ENCODE peak calls at places on chromosome X, in five cellular contexts. One of them, this sample, is unnamed. For H3K36me3, the result is how much of the 10 kb centered on the place peaks cover.

GRCh38 chrX:39613997-39614679 is 483.6 kb downstream of the BCOR start:
- DNase-seq in IMR-90: no peak
- DNase-seq in mesendoderm: peak
- DNase-seq in neuronal stem cell: no peak
- DNase-seq in H1: peak
- DNase-seq in this sample: no peak

GRCh38 chrX:80576815-80577533 is 156.7 kb downstream of the TENT5D start:
- DNase-seq in H1: no peak
- DNase-seq in neuronal stem cell: no peak
- DNase-seq in mesendoderm: peak
- DNase-seq in IMR-90: no peak
- DNase-seq in this sample: no peak

GRCh38 chrX:85851418-85851817 is 195.9 kb downstream of the CHM start:
- DNase-seq in mesendoderm: peak
- DNase-seq in neuronal stem cell: peak
- DNase-seq in IMR-90: peak
- DNase-seq in H1: peak
- DNase-seq in this sample: peak

GRCh38 chrX:44203791-44204190 is 139.7 kb downstream of the EFHC2 start:
- DNase-seq in H1: no peak
- DNase-seq in mesendoderm: peak
- DNase-seq in neuronal stem cell: no peak
- DNase-seq in IMR-90: no peak
- DNase-seq in this sample: no peak

GRCh38 chrX:56564182-56564885 is 907 bp downstream of the UBQLN2 start:
- DNase-seq in IMR-90: peak
- DNase-seq in mesendoderm: peak
- DNase-seq in neuronal stem cell: peak
- DNase-seq in H1: no peak
- DNase-seq in this sample: peak

GRCh38 chrX:42087960-42088359 is 164.6 kb upstream of the CASK start:
- DNase-seq in neuronal stem cell: peak
- DNase-seq in IMR-90: no peak
- DNase-seq in H1: no peak
- DNase-seq in mesendoderm: no peak
- DNase-seq in this sample: no peak

GRCh38 chrX:43592597-43592996 is 63.5 kb upstream of the MAOA start:
- DNase-seq in H1: no peak
- DNase-seq in neuronal stem cell: no peak
- DNase-seq in mesendoderm: no peak
- DNase-seq in IMR-90: no peak
- DNase-seq in this sample: no peak

GRCh38 chrX:38654302-38654701 is 93.0 kb downstream of the TSPAN7 start:
- DNase-seq in IMR-90: peak
- DNase-seq in neuronal stem cell: no peak
- DNase-seq in H1: no peak
- DNase-seq in mesendoderm: peak
- DNase-seq in this sample: peak

GRCh38 chrX:10356979-10357378 is 200.2 kb downstream of the CLCN4 start:
- DNase-seq in IMR-90: peak
- DNase-seq in mesendoderm: no peak
- DNase-seq in neuronal stem cell: no peak
- DNase-seq in H1: no peak
- DNase-seq in this sample: no peak

GRCh38 chrX:617891-618290 is 12.7 kb upstream of the SHOX start:
- DNase-seq in IMR-90: no peak
- DNase-seq in H1: no peak
- DNase-seq in neuronal stem cell: no peak
- DNase-seq in mesendoderm: no peak
- DNase-seq in this sample: no peak

GRCh38 chrX:153592966-153593688 is 5.8 kb downstream of the CCNQ start:
- DNase-seq in neuronal stem cell: no peak
- DNase-seq in IMR-90: no peak
- DNase-seq in H1: no peak
- DNase-seq in mesendoderm: no peak
- DNase-seq in this sample: no peak

GRCh38 chrX:39518451-39519212 is 579.1 kb downstream of the BCOR start:
- DNase-seq in IMR-90: no peak
- DNase-seq in neuronal stem cell: no peak
- DNase-seq in H1: no peak
- DNase-seq in mesendoderm: no peak
- DNase-seq in this sample: no peak

GRCh38 chrX:40090050-40090804 is 7.5 kb downstream of the BCOR start:
- DNase-seq in H1: no peak
- DNase-seq in IMR-90: no peak
- DNase-seq in neuronal stem cell: no peak
- DNase-seq in mesendoderm: peak
- DNase-seq in this sample: peak

GRCh38 chrX:38970845-38971244 is 169.6 kb downstream of the MID1IP1 start:
- DNase-seq in neuronal stem cell: no peak
- DNase-seq in H1: no peak
- DNase-seq in mesendoderm: no peak
- DNase-seq in IMR-90: no peak
- DNase-seq in this sample: no peak

GRCh38 chrX:47563801-47564315 is 2.9 kb downstream of the ARAF start:
- DNase-seq in H1: no peak
- DNase-seq in IMR-90: peak
- DNase-seq in mesendoderm: no peak
- DNase-seq in neuronal stem cell: no peak
- DNase-seq in this sample: no peak

GRCh38 chrX:47561653-47562151 is 697 bp downstream of the ARAF start:
- DNase-seq in neuronal stem cell: no peak
- DNase-seq in mesendoderm: no peak
- DNase-seq in IMR-90: no peak
- DNase-seq in H1: no peak
- DNase-seq in this sample: no peak

GRCh38 chrX:47566841-47567240 is 5.8 kb downstream of the ARAF start:
- DNase-seq in mesendoderm: no peak
- DNase-seq in IMR-90: no peak
- DNase-seq in H1: no peak
- DNase-seq in neuronal stem cell: no peak
- DNase-seq in this sample: no peak

GRCh38 chrX:47562615-47563243 is 1.7 kb downstream of the ARAF start:
- DNase-seq in neuronal stem cell: no peak
- DNase-seq in mesendoderm: peak
- DNase-seq in H1: no peak
- DNase-seq in IMR-90: no peak
- DNase-seq in this sample: peak

GRCh38 chrX:47564438-47565085 is 3.6 kb downstream of the ARAF start:
- DNase-seq in H1: no peak
- DNase-seq in neuronal stem cell: no peak
- DNase-seq in IMR-90: no peak
- DNase-seq in mesendoderm: no peak
- DNase-seq in this sample: no peak
- H3K36me3 ChIP-seq in H1: under half
- H3K36me3 ChIP-seq in neuronal stem cell: half or more
- H3K36me3 ChIP-seq in IMR-90: under half
- H3K36me3 ChIP-seq in mesendoderm: under half
- H3K36me3 ChIP-seq in this sample: under half

DNA sequence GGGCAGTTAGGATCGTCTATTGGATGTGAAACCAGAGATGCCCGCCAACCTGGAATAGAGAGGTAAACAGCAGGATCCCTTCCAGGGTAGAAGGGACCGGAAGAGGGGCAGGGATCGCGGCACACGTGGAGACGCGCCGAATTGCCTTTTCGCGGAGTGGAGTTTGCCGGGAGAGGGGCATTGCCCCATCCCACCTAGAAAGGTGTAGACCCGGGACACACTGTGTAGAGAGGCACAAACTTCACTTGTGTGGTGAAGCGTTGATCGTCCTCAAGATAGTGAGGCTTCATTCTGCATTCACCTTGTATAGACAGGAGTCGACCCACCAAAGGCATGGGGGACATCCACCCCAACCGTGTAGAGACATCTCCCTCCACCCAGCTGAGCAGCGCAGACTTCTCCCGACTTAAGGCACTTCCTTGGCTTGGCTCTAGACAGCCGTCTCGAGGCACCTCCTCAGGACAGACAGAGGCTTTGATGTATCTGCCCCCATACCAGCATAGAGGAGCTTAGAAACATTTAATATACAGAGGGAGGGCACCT is 410 bp downstream of the GNL3L start:
- DNase-seq in H1: no peak
- DNase-seq in neuronal stem cell: no peak
- DNase-seq in mesendoderm: peak
- DNase-seq in IMR-90: no peak
- DNase-seq in this sample: no peak
- H3K23ac ChIP-seq in H1: no peak
- H3K23ac ChIP-seq in neuronal stem cell: no peak
- H3K23ac ChIP-seq in mesendoderm: peak
- H3K23ac ChIP-seq in IMR-90: peak
- H3K23ac ChIP-seq in this sample: no peak

GRCh38 chrX:47649781-47650163 is 591 bp downstream of the ELK1 start:
- DNase-seq in H1: no peak
- DNase-seq in neuronal stem cell: no peak
- DNase-seq in mesendoderm: no peak
- DNase-seq in IMR-90: no peak
- DNase-seq in this sample: no peak

GRCh38 chrX:47648376-47648775 is 2.0 kb downstream of the ELK1 start:
- DNase-seq in H1: no peak
- DNase-seq in mesendoderm: no peak
- DNase-seq in IMR-90: peak
- DNase-seq in neuronal stem cell: no peak
- DNase-seq in this sample: no peak

GRCh38 chrX:47651043-47651905 is 911 bp upstream of the ELK1 start:
- DNase-seq in mesendoderm: no peak
- DNase-seq in H1: no peak
- DNase-seq in neuronal stem cell: no peak
- DNase-seq in IMR-90: no peak
- DNase-seq in this sample: no peak

GRCh38 chrX:47649302-47649701 is 1.1 kb downstream of the ELK1 start:
- DNase-seq in H1: no peak
- DNase-seq in neuronal stem cell: no peak
- DNase-seq in mesendoderm: no peak
- DNase-seq in IMR-90: no peak
- DNase-seq in this sample: no peak

DNA sequence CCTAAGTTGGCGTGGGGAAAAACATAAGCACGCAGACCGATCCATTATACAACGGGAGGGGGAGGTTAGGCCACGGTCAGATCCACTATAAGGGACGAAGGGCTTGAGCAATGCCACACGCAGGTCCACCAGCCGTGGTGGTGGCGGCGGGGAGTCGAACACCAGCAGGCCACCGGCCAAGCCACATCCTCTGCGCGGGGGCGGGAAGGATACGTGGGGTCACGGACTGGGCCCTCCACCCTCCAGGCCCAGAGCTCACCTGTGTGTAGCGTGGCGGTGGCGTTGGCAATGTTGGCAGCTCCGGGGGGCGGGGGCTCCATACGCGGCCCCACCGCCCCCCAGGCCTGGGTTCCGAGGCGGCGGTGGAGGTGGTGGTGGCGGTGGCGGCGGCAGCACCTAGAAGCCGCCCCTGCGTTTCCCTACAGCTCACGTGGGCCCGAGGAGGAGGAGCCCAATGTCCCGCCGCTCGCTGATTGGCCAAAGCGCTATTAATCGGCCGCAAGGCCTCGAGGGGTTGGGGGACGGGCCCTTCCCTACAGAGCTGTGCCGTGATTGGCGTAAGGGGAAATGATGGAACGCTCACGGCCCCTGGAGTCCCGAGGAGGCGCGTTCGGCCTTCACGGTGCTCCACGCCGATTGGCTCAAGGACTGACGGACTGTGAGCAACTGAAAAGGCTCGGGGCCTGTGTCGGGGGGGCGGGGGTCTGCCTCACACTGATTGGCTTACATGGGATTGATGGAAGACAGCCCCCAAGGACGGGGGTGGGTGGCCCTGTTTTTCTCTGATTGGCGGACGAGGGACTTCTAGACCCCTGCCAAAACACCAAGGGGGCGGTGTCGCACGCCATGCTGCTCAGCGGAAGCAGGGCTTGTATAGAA is at the start of gene ELK1:
- DNase-seq in mesendoderm: peak
- DNase-seq in neuronal stem cell: peak
- DNase-seq in IMR-90: peak
- DNase-seq in H1: peak
- DNase-seq in this sample: peak
- H3K4ac ChIP-seq in mesendoderm: no peak
- H3K4ac ChIP-seq in neuronal stem cell: no peak
- H3K4ac ChIP-seq in IMR-90: peak
- H3K4ac ChIP-seq in H1: no peak
- H3K4ac ChIP-seq in this sample: no peak

GRCh38 chrX:107646736-107647135 is 18.4 kb downstream of the PRPS1 start:
- DNase-seq in neuronal stem cell: no peak
- DNase-seq in H1: no peak
- DNase-seq in IMR-90: no peak
- DNase-seq in mesendoderm: no peak
- DNase-seq in this sample: no peak
- H3K36me3 ChIP-seq in neuronal stem cell: half or more
- H3K36me3 ChIP-seq in H1: under half
- H3K36me3 ChIP-seq in IMR-90: under half
- H3K36me3 ChIP-seq in mesendoderm: under half
- H3K36me3 ChIP-seq in this sample: half or more

GRCh38 chrX:49922291-49923241 is at the start of gene CLCN5:
- DNase-seq in mesendoderm: peak
- DNase-seq in IMR-90: peak
- DNase-seq in neuronal stem cell: peak
- DNase-seq in H1: peak
- DNase-seq in this sample: peak
- H3K23ac ChIP-seq in mesendoderm: no peak
- H3K23ac ChIP-seq in IMR-90: peak
- H3K23ac ChIP-seq in neuronal stem cell: no peak
- H3K23ac ChIP-seq in H1: no peak
- H3K23ac ChIP-seq in this sample: no peak

GRCh38 chrX:130103605-130104004 is 6.7 kb downstream of the ELF4 start:
- DNase-seq in neuronal stem cell: no peak
- DNase-seq in mesendoderm: no peak
- DNase-seq in H1: no peak
- DNase-seq in IMR-90: no peak
- DNase-seq in this sample: no peak
- H3K4ac ChIP-seq in neuronal stem cell: no peak
- H3K4ac ChIP-seq in mesendoderm: no peak
- H3K4ac ChIP-seq in H1: no peak
- H3K4ac ChIP-seq in IMR-90: no peak
- H3K4ac ChIP-seq in this sample: no peak

DNA sequence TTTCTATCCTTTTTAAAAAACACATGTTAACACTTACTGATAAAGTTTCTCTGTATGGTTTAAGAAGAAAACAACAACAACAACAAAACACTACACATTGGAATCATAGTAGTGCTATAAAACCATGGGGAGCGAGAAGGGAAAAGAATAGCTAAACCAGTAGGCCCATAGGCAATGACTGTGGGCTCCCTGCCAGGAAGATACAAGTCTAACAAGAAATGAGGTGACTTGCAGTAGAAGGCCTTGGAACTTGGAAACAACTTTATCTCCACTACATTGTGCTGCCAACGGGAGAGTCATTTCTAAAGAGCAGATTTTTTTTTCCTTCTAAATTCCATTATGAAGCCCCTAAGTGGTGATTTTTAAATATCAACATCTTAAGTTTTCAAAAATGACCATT is 78.0 kb downstream of the GPC4 start:
- DNase-seq in H1: no peak
- DNase-seq in neuronal stem cell: no peak
- DNase-seq in mesendoderm: no peak
- DNase-seq in IMR-90: no peak
- DNase-seq in this sample: no peak
- H3K36me3 ChIP-seq in H1: under half
- H3K36me3 ChIP-seq in neuronal stem cell: under half
- H3K36me3 ChIP-seq in mesendoderm: under half
- H3K36me3 ChIP-seq in IMR-90: under half
- H3K36me3 ChIP-seq in this sample: under half

This sample was measured in mesenchymal stem cell.